ENCODE peak calls at places on chromosomes 11 and 22, in nine cellular contexts. U is cardiac muscle cell, D is esophagus muscularis mucosa, O is colonic mucosa, N is body of pancreas, C is A673, I is omental fat pad, R is neural progenitor cell, F is H9. X is an unnamed sample.

GRCh38 chr11:29328961-29329441 is 687.8 kb downstream of the KCNA4 start:
- DNase-seq in F (no peak), I (no peak), D (no peak), R (peak), U (peak), C (peak), N (no peak), O (no peak), X (peak)

GRCh38 chr11:5476184-5476819 is 12.2 kb upstream of the OR52D1 start:
- DNase-seq in U (peak), D (no peak), I (no peak), N (peak), F (peak), C (peak), O (peak), R (peak), X (peak)

GRCh38 chr11:33777906-33778305 is 3.6 kb upstream of the FBXO3 start:
- DNase-seq in I (no peak), C (no peak), D (no peak), U (no peak), R (no peak), F (no peak), O (no peak), N (no peak), X (no peak)

GRCh38 chr22:49951986-49952896 is 8.3 kb upstream of the PIM3 start:
- DNase-seq in F (peak), C (no peak), U (no peak), I (no peak), N (peak), O (no peak), D (no peak), R (no peak), X (peak)

GRCh38 chr22:20463324-20464095 is 25.9 kb upstream of the SCARF2 start:
- DNase-seq in F (no peak), O (no peak), C (no peak), D (no peak), R (no peak), I (no peak), U (no peak), N (no peak), X (no peak)

GRCh38 chr11:112881461-112881860 is 79.8 kb upstream of the NCAM1 start:
- DNase-seq in I (no peak), F (peak), N (peak), U (peak), R (peak), O (peak), D (no peak), C (peak), X (peak)

GRCh38 chr11:67489203-67489859 is 6.5 kb downstream of the AIP start:
- DNase-seq in R (no peak), I (no peak), N (no peak), D (no peak), C (no peak), F (no peak), U (no peak), O (peak), X (no peak)

GRCh38 chr22:28607710-28608109 is 71.9 kb downstream of the TTC28 start:
- DNase-seq in C (no peak), F (no peak), I (no peak), U (no peak), N (no peak), D (no peak), R (no peak), O (no peak), X (no peak)

GRCh38 chr11:63745304-63746170 is 23.0 kb downstream of the ZFTA start:
- DNase-seq in I (no peak), U (no peak), N (no peak), C (peak), O (no peak), R (no peak), F (no peak), D (no peak), X (no peak)

GRCh38 chr11:829116-829945 is 1.6 kb downstream of the CRACR2B start:
- DNase-seq in N (no peak), C (no peak), O (peak), R (peak), F (peak), D (no peak), U (no peak), I (no peak), X (no peak)

GRCh38 chr22:26643368-26644100 is 13.9 kb upstream of the MIAT start:
- DNase-seq in F (no peak), O (no peak), N (no peak), I (no peak), R (no peak), U (no peak), D (no peak), C (no peak), X (no peak)

GRCh38 chr11:2730323-2731284 is 30.8 kb upstream of the KCNQ1OT1 start:
- DNase-seq in R (no peak), F (no peak), C (no peak), N (peak), D (no peak), U (no peak), I (no peak), O (no peak), X (no peak)

GRCh38 chr11:2731285-2732125 is 31.7 kb upstream of the KCNQ1OT1 start:
- DNase-seq in I (no peak), R (no peak), D (no peak), F (no peak), U (no peak), C (no peak), N (no peak), O (no peak), X (no peak)

GRCh38 chr11:2732940-2733628 is 33.3 kb upstream of the KCNQ1OT1 start:
- DNase-seq in R (no peak), C (no peak), F (no peak), O (no peak), U (no peak), N (no peak), D (no peak), I (no peak), X (no peak)

GRCh38 chr11:2734181-2735052 is 34.6 kb upstream of the KCNQ1OT1 start:
- DNase-seq in I (no peak), D (no peak), C (no peak), O (no peak), F (no peak), U (no peak), R (no peak), N (no peak), X (no peak)

DNA sequence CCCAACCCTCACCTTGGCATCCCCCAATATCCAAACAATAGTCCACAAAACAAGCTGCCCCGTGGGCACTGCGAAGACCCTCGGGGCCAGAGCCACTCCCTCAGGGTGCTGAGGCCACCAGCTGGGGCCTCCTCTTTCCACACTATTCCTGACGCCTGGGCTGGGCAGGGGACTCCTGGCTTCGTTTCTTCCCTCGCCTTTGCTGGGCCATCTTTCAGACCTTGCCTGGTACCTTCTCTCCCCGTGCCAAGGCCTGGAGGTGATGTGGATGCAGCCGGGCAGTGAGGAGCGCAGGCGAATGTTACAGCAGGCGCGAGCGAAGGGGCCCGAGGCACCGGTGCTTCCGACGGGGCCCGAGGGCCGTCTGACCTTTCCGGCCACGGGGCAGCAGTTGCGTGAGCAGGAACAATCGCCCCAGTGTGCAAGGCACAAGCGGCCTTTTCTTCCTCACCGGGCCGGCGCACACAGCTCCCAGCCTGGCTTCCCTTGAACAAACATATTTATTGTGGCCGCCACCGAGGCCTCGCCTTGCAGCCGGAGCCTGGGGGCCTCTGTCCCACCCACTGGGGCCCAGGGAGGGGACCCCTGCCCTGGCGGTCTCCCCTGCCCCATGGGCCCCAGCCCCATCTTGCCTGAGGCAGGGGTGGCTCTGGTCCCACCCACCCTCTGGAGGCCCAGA is 32.6 kb upstream of the KCNQ1OT1 start:
- DNase-seq in U (no peak), F (no peak), I (no peak), D (no peak), N (no peak), R (no peak), C (no peak), O (no peak), X (no peak)
- TF ChIP-seq CTCF in U (no peak), F (no peak), I (no peak), D (no peak), N (no peak), R (no peak), C (no peak), O (no peak), X (no peak)

GRCh38 chr11:35617316-35617686 is 959 bp upstream of the FJX1 start:
- DNase-seq in U (no peak), I (no peak), N (no peak), O (no peak), R (no peak), F (no peak), C (no peak), D (no peak), X (no peak)

GRCh38 chr11:35617687-35618496 is at the start of gene FJX1:
- DNase-seq in D (no peak), I (no peak), O (peak), N (peak), F (peak), R (peak), U (peak), C (peak), X (peak)

GRCh38 chr11:35619754-35620640 is 1.7 kb downstream of the FJX1 start:
- DNase-seq in N (peak), U (peak), I (no peak), O (no peak), R (peak), C (peak), F (peak), D (no peak), X (no peak)

GRCh38 chr11:35618497-35619029 is 303 bp downstream of the FJX1 start:
- DNase-seq in D (no peak), I (no peak), N (peak), U (peak), O (peak), R (peak), C (no peak), F (no peak), X (no peak)

GRCh38 chr11:35619030-35619753 is 932 bp downstream of the FJX1 start:
- DNase-seq in U (no peak), I (no peak), F (peak), N (peak), D (no peak), O (peak), R (peak), C (peak), X (no peak)
- TF ChIP-seq CTCF in U (no peak), I (no peak), F (no peak), N (no peak), D (no peak), O (no peak), R (no peak), C (no peak), X (no peak)

GRCh38 chr11:46977038-46977818 is 40.7 kb downstream of the CSTPP1 start:
- DNase-seq in D (no peak), F (peak), C (peak), O (no peak), R (peak), U (peak), N (no peak), I (no peak), X (no peak)

GRCh38 chr11:46976182-46976854 is 39.8 kb downstream of the CSTPP1 start:
- DNase-seq in I (no peak), O (no peak), C (no peak), U (no peak), F (no peak), R (no peak), N (no peak), D (no peak), X (no peak)

GRCh38 chr11:46981429-46981828 is 44.9 kb downstream of the CSTPP1 start:
- DNase-seq in C (no peak), F (no peak), U (no peak), N (no peak), D (no peak), R (no peak), I (no peak), O (no peak), X (no peak)

GRCh38 chr11:46977940-46978595 is 41.5 kb downstream of the CSTPP1 start:
- DNase-seq in O (no peak), U (no peak), F (no peak), C (no peak), D (no peak), N (no peak), R (no peak), I (no peak), X (no peak)

GRCh38 chr11:46979358-46979757 is 42.8 kb downstream of the CSTPP1 start:
- DNase-seq in R (no peak), O (no peak), D (no peak), I (no peak), C (no peak), U (no peak), F (no peak), N (no peak), X (no peak)
- TF ChIP-seq CTCF in R (no peak), O (no peak), D (no peak), I (no peak), C (no peak), U (no peak), F (no peak), N (no peak), X (no peak)

DNA sequence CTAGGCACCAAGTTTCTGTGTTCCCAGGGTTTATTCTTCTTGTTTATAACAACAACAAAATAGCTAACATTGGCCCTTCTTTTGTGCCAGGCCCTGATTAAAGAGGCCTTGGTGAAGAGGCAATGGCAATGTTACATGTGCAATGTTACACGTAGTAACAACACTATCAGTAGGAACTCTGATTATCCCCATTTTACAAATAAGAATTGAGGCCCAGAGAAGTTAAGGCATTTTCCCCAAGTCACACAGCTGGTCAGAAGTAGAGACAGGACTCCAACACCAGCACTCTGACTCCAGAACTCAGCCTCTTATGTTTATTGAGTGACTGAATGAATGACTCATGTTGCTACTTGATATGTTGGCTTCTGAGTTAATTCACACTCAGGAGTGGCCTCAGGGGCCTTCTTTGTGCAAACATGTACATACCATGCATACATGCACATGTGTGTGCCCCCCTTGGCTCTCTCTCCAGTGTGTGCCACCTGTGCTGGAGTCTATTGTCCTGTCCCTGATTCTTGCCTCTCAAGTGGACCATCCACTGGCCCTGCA is 98.5 kb downstream of the TP53I11 start:
- DNase-seq in C (no peak), O (no peak), D (no peak), R (no peak), I (no peak), U (no peak), N (no peak), F (no peak), X (no peak)
- TF ChIP-seq CTCF in C (no peak), O (no peak), D (no peak), R (no peak), I (no peak), U (no peak), N (no peak), F (no peak), X (no peak)

GRCh38 chr11:16880184-16880583 is 134.0 kb downstream of the PLEKHA7 start:
- DNase-seq in R (no peak), C (no peak), O (no peak), N (no peak), I (no peak), F (no peak), D (no peak), U (peak), X (no peak)

GRCh38 chr11:16881766-16882165 is 132.4 kb downstream of the PLEKHA7 start:
- DNase-seq in U (no peak), O (no peak), F (no peak), N (no peak), R (no peak), I (no peak), D (no peak), C (no peak), X (no peak)

GRCh38 chr11:16879690-16880089 is 134.5 kb downstream of the PLEKHA7 start:
- DNase-seq in F (no peak), U (no peak), N (no peak), C (no peak), D (no peak), O (no peak), I (no peak), R (no peak), X (no peak)

GRCh38 chr11:16883179-16883578 is 131.0 kb downstream of the PLEKHA7 start:
- DNase-seq in O (peak), R (no peak), N (peak), I (no peak), F (no peak), C (peak), U (peak), D (no peak), X (no peak)

DNA sequence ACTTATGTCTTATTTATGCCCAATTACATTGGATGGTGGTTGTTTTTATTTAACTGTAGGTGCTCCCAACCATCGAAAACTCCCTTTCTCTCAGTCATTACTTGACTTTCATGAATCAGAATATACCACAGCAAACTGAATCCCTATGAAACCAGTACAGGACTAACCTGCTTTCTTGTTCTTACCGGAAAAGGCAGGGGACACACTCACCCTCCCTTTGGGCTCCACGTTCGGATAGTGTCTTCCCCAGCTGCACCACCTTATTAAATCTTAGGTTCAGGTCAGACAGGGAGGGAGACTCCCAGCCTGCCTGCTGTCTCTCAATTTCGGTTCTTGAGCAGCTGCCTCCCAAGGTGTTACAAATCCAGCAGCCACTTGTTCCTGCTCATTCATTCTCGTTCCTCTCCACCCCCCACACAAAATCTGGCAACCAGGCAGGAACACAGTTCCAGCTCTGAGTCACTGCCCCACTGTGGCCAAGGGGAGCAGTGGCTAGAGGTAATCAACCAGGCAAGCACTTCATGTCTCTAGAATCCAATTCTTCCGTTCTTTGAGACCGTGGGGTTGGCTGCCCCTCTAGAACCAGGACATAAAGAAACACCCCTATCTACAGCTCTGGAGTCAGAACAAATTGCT is 133.0 kb downstream of the PLEKHA7 start:
- DNase-seq in N (peak), I (no peak), F (no peak), U (peak), R (peak), D (no peak), C (peak), O (no peak), X (peak)
- TF ChIP-seq CTCF in N (peak), I (no peak), F (peak), U (peak), R (peak), D (peak), C (peak), O (no peak), X (peak)

DNA sequence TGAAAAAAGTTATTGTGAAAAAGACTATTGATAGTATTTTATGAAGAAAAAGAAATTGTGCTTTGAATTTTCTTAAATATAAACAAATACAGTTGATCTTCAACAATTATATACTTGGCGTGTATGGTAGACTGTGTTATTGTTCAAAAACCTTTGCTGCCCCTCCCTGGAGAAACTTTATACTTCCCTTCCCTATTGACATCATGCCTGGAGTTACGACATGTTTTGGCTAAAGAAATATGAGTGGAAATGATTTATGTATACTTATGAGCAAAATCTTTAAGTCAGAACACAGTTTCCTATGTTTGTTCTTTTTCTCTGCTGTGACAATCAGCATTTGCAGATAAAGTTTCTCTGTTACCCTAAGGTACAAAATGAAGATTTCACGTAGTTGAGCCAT is 243.8 kb downstream of the TMEM135 start:
- DNase-seq in R (no peak), N (peak), D (no peak), F (no peak), U (no peak), I (no peak), O (no peak), C (peak), X (peak)
- TF ChIP-seq CTCF in R (no peak), N (peak), D (peak), F (no peak), U (peak), I (no peak), O (no peak), C (peak), X (no peak)

DNA sequence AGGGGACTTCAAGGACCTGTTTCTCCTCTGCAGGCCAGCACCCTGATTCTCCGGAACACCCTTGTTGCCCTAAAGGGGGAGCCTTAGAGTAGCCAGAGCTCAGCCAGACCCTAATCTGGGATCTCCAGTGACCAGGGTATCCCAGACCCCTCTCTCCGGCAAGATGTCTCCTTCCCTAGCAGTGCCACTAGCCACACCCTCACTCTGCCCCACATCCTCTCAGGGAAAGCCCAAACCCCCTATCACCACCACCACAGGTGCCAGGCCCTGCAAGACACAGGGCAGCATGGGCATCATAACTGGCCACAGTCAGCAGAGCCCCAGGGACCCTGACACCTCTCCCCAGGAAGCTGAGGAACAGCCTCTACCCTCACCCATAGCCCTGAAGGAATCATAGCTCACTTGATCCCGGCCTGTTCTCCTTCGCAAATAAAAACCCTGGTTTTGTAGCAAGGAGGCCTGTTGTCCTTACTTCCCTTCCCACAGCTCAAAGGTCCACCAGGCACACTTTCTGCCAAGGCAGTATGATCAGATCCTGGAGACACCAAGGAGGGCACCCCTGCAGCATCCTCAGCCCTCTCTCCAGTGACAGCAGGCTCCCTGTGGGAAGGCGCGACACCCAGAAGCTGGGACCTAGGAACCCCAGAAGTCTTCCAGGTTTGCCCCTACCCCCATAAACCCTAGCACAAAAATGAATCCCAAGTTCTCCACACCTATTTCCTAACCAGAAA is 4.6 kb downstream of the CFL1 start:
- DNase-seq in O (peak), I (no peak), C (peak), F (peak), D (no peak), R (peak), N (no peak), U (no peak), X (no peak)
- TF ChIP-seq CTCF in O (no peak), I (no peak), C (no peak), F (peak), D (no peak), R (peak), N (no peak), U (peak), X (no peak)